ENCODE peak calls at places on chromosomes 7 and 10, in five cellular contexts. S, I, X, T and N are unnamed samples.

GRCh38 chr10:72332423-72333110 is 22.2 kb downstream of the DNAJB12 start:
- DNase-seq in S (no peak), I (no peak), X (no peak), T (no peak), N (no peak)

GRCh38 chr10:16520900-16521299 is 779 bp downstream of the C1QL3 start:
- DNase-seq in S (peak; percentile 52), I (peak; percentile 65), X (peak; percentile 6), T (no peak), N (no peak)

GRCh38 chr7:108083980-108084379 is 46.2 kb downstream of the LAMB4 start:
- DNase-seq in S (no peak), I (no peak), X (no peak), T (no peak), N (no peak)

GRCh38 chr10:96995851-96996250 is 163.8 kb downstream of the LCOR start:
- DNase-seq in S (no peak), I (no peak), X (no peak), T (no peak), N (no peak)

GRCh38 chr10:59181668-59182067 is 5.2 kb downstream of the PHYHIPL start:
- DNase-seq in S (no peak), I (peak; percentile 78), X (peak; percentile 39), T (no peak), N (no peak)

GRCh38 chr7:74625446-74625845 is 32.1 kb upstream of the GTF2I start:
- DNase-seq in S (no peak), I (no peak), X (no peak), T (no peak), N (peak; percentile 14)

GRCh38 chr10:19832624-19833507 is 16.6 kb downstream of the PLXDC2 start:
- DNase-seq in S (no peak), I (peak; percentile 48), X (no peak), T (no peak), N (no peak)

GRCh38 chr7:27071622-27072390 is 24.0 kb downstream of the HOXA1 start:
- DNase-seq in S (no peak), I (no peak), X (no peak), T (no peak), N (no peak)

GRCh38 chr7:16579216-16579615 is 52.6 kb downstream of the LRRC72 start:
- DNase-seq in S (no peak), I (no peak), X (no peak), T (no peak), N (no peak)

GRCh38 chr10:72821606-72822005 is 71.9 kb upstream of the OIT3 start:
- DNase-seq in S (no peak), I (no peak), X (no peak), T (no peak), N (no peak)